ENCODE peak calls at places on chromosomes 12 and 14, in eight cellular contexts. S, T, O, K, E, U, J and Z are unnamed samples.

GRCh38 chr14:74683406-74683805 is 29.5 kb downstream of the AREL1 start:
- DNase-seq in J (no peak), O (no peak), S (no peak), E (no peak), K (no peak), T (peak; percentile 74), U (no peak), Z (no peak)

GRCh38 chr14:73236157-73236556 is 1.1 kb upstream of the PAPLN start:
- DNase-seq in U (no peak), O (no peak), E (no peak), J (no peak), K (no peak), T (no peak), S (no peak), Z (no peak)

GRCh38 chr12:42589465-42590323 is at the start of gene PRICKLE1:
- DNase-seq in S (peak; percentile 26), U (peak; percentile 73), J (peak; percentile 65), K (no peak), O (no peak), T (peak; percentile 46), E (no peak), Z (no peak)

GRCh38 chr14:91580886-91581615 is 70.9 kb upstream of the PPP4R3A start:
- DNase-seq in K (no peak), T (no peak), O (no peak), S (no peak), J (no peak), E (no peak), U (no peak), Z (no peak)

GRCh38 chr12:96402061-96402460 is 1.8 kb upstream of the CDK17 start:
- DNase-seq in J (no peak), K (no peak), E (no peak), T (peak; percentile 35), O (peak; percentile 19), U (no peak), S (peak; percentile 72), Z (no peak)

GRCh38 chr14:56004323-56004722 is 113.9 kb upstream of the PELI2 start:
- DNase-seq in U (no peak), O (no peak), E (no peak), S (no peak), J (no peak), K (no peak), T (no peak), Z (no peak)

GRCh38 chr12:51246254-51246853 is 7.7 kb downstream of the DAZAP2 start:
- DNase-seq in K (no peak), T (peak; percentile 41), S (peak; percentile 38), E (peak; percentile 47), J (peak; percentile 26), U (no peak), O (no peak), Z (no peak)

GRCh38 chr12:52390739-52391617 is 5.5 kb upstream of the KRT84 start:
- DNase-seq in U (no peak), S (peak; percentile 30), J (no peak), T (peak; percentile 6), K (no peak), O (no peak), E (no peak), Z (no peak)